ENCODE peak calls at places on chromosomes 2 and 18, in seven cellular contexts. Z is ovary, D is GM13976, U is adrenal gland, Y is progenitor cell of endocrine pancreas, J is neural crest cell, M is heart left ventricle. T is an unnamed sample.

GRCh38 chr2:177692828-177693269 is 300.3 kb downstream of the AGPS start:
- DNase-seq in U (no peak), D (no peak), Z (no peak), M (no peak), J (no peak), Y (no peak), T (no peak)

GRCh38 chr2:144493027-144493809 is 26.7 kb downstream of the ZEB2 start:
- DNase-seq in M (no peak), D (no peak), Y (no peak), Z (no peak), J (no peak), U (no peak), T (no peak)

GRCh38 chr18:5197032-5197434 is at the start of gene AKAIN1:
- DNase-seq in J (peak), D (peak), Z (peak), Y (peak), M (peak), U (peak), T (peak)

GRCh38 chr2:158776236-158776635 is 18.9 kb upstream of the DAPL1 start:
- DNase-seq in D (no peak), Y (no peak), Z (no peak), J (no peak), M (no peak), U (no peak), T (no peak)

GRCh38 chr2:44450806-44451205 is 89.1 kb downstream of the CAMKMT start:
- DNase-seq in D (no peak), M (no peak), Y (no peak), U (no peak), J (no peak), Z (no peak), T (no peak)

GRCh38 chr2:114056294-114057143 is 166.6 kb downstream of the ACTR3 start:
- DNase-seq in J (no peak), Z (no peak), M (no peak), D (peak), U (no peak), Y (no peak), T (no peak)

GRCh38 chr2:46964835-46965560 is 49.4 kb upstream of the MCFD2 start:
- DNase-seq in Z (no peak), Y (no peak), D (no peak), J (no peak), M (no peak), U (no peak), T (no peak)

GRCh38 chr2:210681481-210681880 is 125.1 kb downstream of the CPS1 start:
- DNase-seq in Z (no peak), Y (no peak), M (no peak), U (no peak), D (no peak), J (no peak), T (no peak)

GRCh38 chr2:71380665-71381064 is 49.1 kb downstream of the ZNF638 start:
- DNase-seq in J (no peak), U (no peak), M (no peak), Y (no peak), Z (no peak), D (no peak), T (no peak)

GRCh38 chr2:20476950-20477349 is 30.1 kb downstream of the RHOB start:
- DNase-seq in Y (no peak), D (no peak), Z (no peak), M (no peak), U (peak), J (no peak), T (no peak)

GRCh38 chr2:185463481-185463880 is 275.1 kb upstream of the FSIP2 start:
- DNase-seq in J (no peak), Y (no peak), Z (no peak), U (no peak), M (no peak), D (no peak), T (no peak)

GRCh38 chr2:34229998-34230397 is 630.9 kb upstream of the FAM98A start:
- DNase-seq in J (no peak), M (no peak), Z (no peak), D (no peak), U (no peak), Y (no peak), T (no peak)

GRCh38 chr2:200913654-200914053 is 24.5 kb downstream of the NIF3L1 start:
- DNase-seq in Z (no peak), U (no peak), D (no peak), Y (no peak), M (no peak), J (no peak), T (no peak)

GRCh38 chr2:187879491-187879890 is 325.3 kb upstream of the TFPI start:
- DNase-seq in Z (no peak), J (no peak), Y (no peak), M (no peak), U (no peak), D (no peak), T (no peak)

GRCh38 chr2:240387325-240387668 is 48.2 kb upstream of the GPC1 start:
- DNase-seq in Z (no peak), D (no peak), M (no peak), J (no peak), Y (no peak), U (no peak), T (no peak)

GRCh38 chr2:98468621-98469236 is 24.1 kb downstream of the INPP4A start:
- DNase-seq in Z (no peak), U (no peak), D (no peak), J (no peak), M (no peak), Y (no peak), T (no peak)

GRCh38 chr2:127615511-127616166 is 30.3 kb upstream of the GPR17 start:
- DNase-seq in D (no peak), Z (no peak), J (no peak), U (peak), Y (no peak), M (peak), T (no peak)

GRCh38 chr18:76875390-76876330 is 53.3 kb downstream of the ZNF236 start:
- DNase-seq in M (no peak), U (peak), D (peak), J (peak), Z (no peak), Y (peak), T (peak)

GRCh38 chr2:236928353-236929153 is 157.1 kb upstream of the COPS8 start:
- DNase-seq in D (no peak), M (no peak), J (no peak), Z (no peak), Y (no peak), U (peak), T (no peak)

GRCh38 chr2:37786854-37787253 is 115.4 kb upstream of the CDC42EP3 start:
- DNase-seq in Y (no peak), Z (no peak), M (no peak), J (no peak), U (no peak), D (no peak), T (no peak)

GRCh38 chr2:44934962-44935853 is 6.3 kb upstream of the SIX3 start:
- DNase-seq in D (peak), M (no peak), U (no peak), J (no peak), Y (no peak), Z (no peak), T (no peak)

GRCh38 chr2:229348135-229348534 is 77.0 kb upstream of the PID1 start:
- DNase-seq in D (no peak), J (no peak), M (no peak), Z (no peak), U (no peak), Y (no peak), T (no peak)

GRCh38 chr18:42854558-42854957 is 260.9 kb downstream of the RIT2 start:
- DNase-seq in U (no peak), Y (no peak), D (no peak), M (no peak), Z (no peak), J (no peak), T (no peak)

GRCh38 chr18:5979971-5980457 is 84.7 kb upstream of the TMEM200C start:
- DNase-seq in J (no peak), D (peak), M (no peak), U (no peak), Z (no peak), Y (no peak), T (no peak)

GRCh38 chr18:7452331-7452730 is 114.8 kb upstream of the PTPRM start:
- DNase-seq in D (no peak), J (peak), U (peak), Y (no peak), M (no peak), Z (no peak), T (no peak)

GRCh38 chr18:59359576-59359952 is 499 bp upstream of the LMAN1 start:
- DNase-seq in Z (no peak), Y (no peak), J (no peak), M (no peak), U (no peak), D (no peak), T (peak)

GRCh38 chr2:175999283-175999819 is 2.7 kb downstream of the LNPK start:
- DNase-seq in U (no peak), Y (no peak), D (no peak), J (no peak), Z (no peak), M (no peak), T (no peak)

GRCh38 chr2:241926541-241927311 is 57.2 kb downstream of the RTP5 start:
- DNase-seq in D (no peak), U (peak), Z (no peak), M (no peak), J (no peak), Y (no peak), T (no peak)

GRCh38 chr2:155841442-155841841 is 491.1 kb downstream of the NR4A2 start:
- DNase-seq in J (no peak), U (no peak), Y (no peak), D (no peak), Z (no peak), M (no peak), T (no peak)

GRCh38 chr2:54348672-54349071 is 92.6 kb upstream of the TSPYL6 start:
- DNase-seq in Y (no peak), J (no peak), M (peak), U (no peak), Z (no peak), D (no peak), T (no peak)

GRCh38 chr2:241563031-241563507 is 4.5 kb downstream of the BOK start:
- DNase-seq in U (no peak), D (no peak), Z (no peak), J (no peak), Y (no peak), M (no peak), T (no peak)

GRCh38 chr2:212667751-212668316 is 129.2 kb upstream of the ERBB4 start:
- DNase-seq in M (no peak), Y (no peak), Z (no peak), D (no peak), U (no peak), J (no peak), T (no peak)

GRCh38 chr2:121598087-121598486 is 51.2 kb downstream of the CLASP1 start:
- DNase-seq in D (no peak), M (no peak), Y (no peak), U (no peak), Z (no peak), J (no peak), T (no peak)

GRCh38 chr2:120606931-120607330 is 128.7 kb upstream of the GLI2 start:
- DNase-seq in Y (no peak), M (no peak), J (no peak), Z (no peak), D (no peak), U (no peak), T (no peak)

GRCh38 chr2:76008001-76008702 is 297.4 kb upstream of the GCFC2 start:
- DNase-seq in Y (no peak), M (no peak), Z (no peak), U (peak), D (no peak), J (no peak), T (no peak)

GRCh38 chr18:66439207-66439606 is 164.7 kb downstream of the CDH19 start:
- DNase-seq in D (no peak), Z (no peak), M (no peak), J (no peak), Y (no peak), U (no peak), T (no peak)

GRCh38 chr2:205654878-205655601 is 27.3 kb upstream of the NRP2 start:
- DNase-seq in J (no peak), M (no peak), D (no peak), Y (no peak), U (no peak), Z (no peak), T (no peak)

GRCh38 chr2:49516427-49516826 is 362.1 kb upstream of the FSHR start:
- DNase-seq in U (no peak), M (no peak), J (no peak), Z (no peak), D (no peak), Y (no peak), T (no peak)

GRCh38 chr2:27705851-27706622 is 42.3 kb downstream of the SLC4A1AP start:
- DNase-seq in J (no peak), U (peak), D (no peak), Z (peak), Y (no peak), M (peak), T (no peak)

GRCh38 chr2:207048421-207048820 is 109.1 kb downstream of the CPO start:
- DNase-seq in U (no peak), Y (no peak), M (no peak), J (no peak), D (no peak), Z (no peak), T (no peak)

GRCh38 chr2:207045531-207045930 is 106.2 kb downstream of the CPO start:
- DNase-seq in Y (no peak), Z (no peak), J (no peak), D (no peak), U (no peak), M (no peak), T (no peak)

GRCh38 chr2:207044963-207045362 is 105.6 kb downstream of the CPO start:
- DNase-seq in M (no peak), D (no peak), J (no peak), Z (no peak), U (no peak), Y (no peak), T (no peak)

GRCh38 chr2:207044380-207044779 is 105.1 kb downstream of the CPO start:
- DNase-seq in D (no peak), J (no peak), Z (no peak), U (no peak), M (no peak), Y (no peak), T (no peak)

GRCh38 chr2:207046642-207047213 is 107.4 kb downstream of the CPO start:
- DNase-seq in U (no peak), J (no peak), Z (no peak), M (no peak), D (peak), Y (no peak), T (no peak)
- TF ChIP-seq CTCF in U (no peak), J (no peak), Z (peak), M (peak), D (no peak), Y (no peak), T (no peak)

GRCh38 chr18:27838230-27838629 is 338.7 kb downstream of the CDH2 start:
- DNase-seq in Z (no peak), U (no peak), D (no peak), M (no peak), J (no peak), Y (no peak), T (no peak)
- TF ChIP-seq CTCF in Z (no peak), U (no peak), D (no peak), M (no peak), J (no peak), Y (no peak), T (peak)

DNA sequence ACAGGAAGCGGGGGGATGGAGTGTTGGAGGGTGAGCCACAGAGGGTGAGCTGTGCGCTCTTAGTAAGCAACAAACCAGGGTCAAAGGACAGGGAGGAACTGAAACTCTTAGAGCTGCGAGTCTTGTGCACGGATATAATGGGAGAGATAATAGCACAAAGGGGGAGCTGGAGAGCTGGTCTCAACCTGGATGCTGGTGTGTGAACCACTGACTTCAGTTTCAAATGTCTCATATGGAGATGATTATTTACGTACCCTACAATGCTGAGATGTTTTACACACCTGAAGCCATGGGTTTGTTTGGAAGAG is 35.9 kb downstream of the PTGR3 start:
- DNase-seq in U (no peak), Z (no peak), D (peak), Y (no peak), J (no peak), M (no peak), T (no peak)
- TF ChIP-seq CTCF in U (no peak), Z (no peak), D (peak), Y (no peak), J (no peak), M (no peak), T (no peak)

DNA sequence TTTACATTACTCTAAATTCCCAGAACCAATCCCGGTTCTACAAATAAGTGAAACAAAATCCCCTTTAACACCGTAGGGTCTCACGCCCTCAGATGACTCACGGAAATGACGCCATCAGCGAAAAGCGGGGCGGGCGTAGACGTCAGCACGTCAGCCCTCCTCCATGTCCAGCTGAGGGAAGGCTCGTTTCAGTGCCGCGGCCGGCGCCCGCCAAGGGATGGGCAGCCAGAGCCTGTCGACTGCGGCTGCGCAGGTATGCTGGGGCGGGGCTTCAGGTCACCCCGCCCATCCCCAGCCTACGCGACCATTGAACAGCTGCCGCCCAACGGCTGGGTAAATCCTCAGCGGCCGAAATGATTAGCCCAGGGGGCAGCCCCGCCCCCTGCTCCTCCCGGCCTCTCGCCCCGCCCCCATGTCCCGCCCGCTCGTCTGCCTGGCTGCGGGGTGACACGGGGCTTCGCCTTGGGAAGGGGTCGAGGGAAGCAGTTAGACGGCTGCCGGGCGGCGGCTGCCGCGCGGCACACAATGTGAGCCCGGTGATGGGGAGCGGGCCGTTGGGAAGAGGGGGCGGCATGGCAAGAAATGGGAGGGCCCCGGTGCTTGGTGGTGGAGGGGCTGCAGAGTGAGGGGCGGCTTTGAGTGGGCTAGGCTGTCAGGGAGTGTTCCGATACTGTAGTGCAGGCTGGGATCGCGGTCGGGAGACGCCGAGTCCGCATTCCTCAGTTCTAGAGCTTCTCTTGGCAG is at the start of gene NBEAL1:
- DNase-seq in Z (peak), U (peak), J (peak), Y (peak), M (peak), D (peak), T (peak)
- TF ChIP-seq CTCF in Z (no peak), U (no peak), J (no peak), Y (no peak), M (no peak), D (no peak), T (no peak)

GRCh38 chr2:6789559-6790138 is 76.1 kb downstream of the CMPK2 start:
- DNase-seq in J (no peak), Z (no peak), M (no peak), U (no peak), D (no peak), Y (no peak), T (no peak)

GRCh38 chr2:6793913-6794312 is 71.8 kb downstream of the CMPK2 start:
- DNase-seq in Z (no peak), Y (no peak), J (no peak), M (no peak), U (no peak), D (no peak), T (no peak)

GRCh38 chr2:6794484-6794883 is 71.2 kb downstream of the CMPK2 start:
- DNase-seq in D (no peak), U (no peak), Z (no peak), J (no peak), Y (no peak), M (no peak), T (no peak)

GRCh38 chr2:6793371-6793770 is 72.3 kb downstream of the CMPK2 start:
- DNase-seq in M (no peak), U (no peak), D (no peak), J (no peak), Z (no peak), Y (no peak), T (no peak)

GRCh38 chr2:6791682-6792081 is 74.0 kb downstream of the CMPK2 start:
- DNase-seq in D (no peak), J (no peak), Z (no peak), Y (no peak), M (no peak), U (no peak), T (no peak)
- TF ChIP-seq CTCF in D (no peak), J (peak), Z (no peak), Y (peak), M (no peak), U (no peak), T (no peak)